ENCODE peak calls at places on chromosomes 6 and 20, in four cellular contexts. One of them, this sample, is unnamed.

GRCh38 chr20:11130554-11131166 is 456.9 kb upstream of the JAG1 start:
- DNase-seq in AG09309: no peak
- DNase-seq in choroid plexus epithelial cell: no peak
- DNase-seq in activated CD8-positive, alpha-beta T cell treated with anti-CD3 and anti-CD28 coated beads, Interleukin-2, amount 10 ng/mL, durations not matched to agents 7 days and 5 days: no peak
- DNase-seq in this sample: no peak

GRCh38 chr6:25590986-25591385 is 61.0 kb upstream of the SCGN start:
- DNase-seq in AG09309: no peak
- DNase-seq in choroid plexus epithelial cell: no peak
- DNase-seq in activated CD8-positive, alpha-beta T cell treated with anti-CD3 and anti-CD28 coated beads, Interleukin-2, amount 10 ng/mL, durations not matched to agents 7 days and 5 days: no peak
- DNase-seq in this sample: no peak

GRCh38 chr6:91509039-91509438 is 922.2 kb upstream of the MAP3K7 start:
- DNase-seq in AG09309: no peak
- DNase-seq in choroid plexus epithelial cell: no peak
- DNase-seq in activated CD8-positive, alpha-beta T cell treated with anti-CD3 and anti-CD28 coated beads, Interleukin-2, amount 10 ng/mL, durations not matched to agents 7 days and 5 days: no peak
- DNase-seq in this sample: no peak

GRCh38 chr20:4195499-4195898 is 180.1 kb upstream of the RNF24 start:
- DNase-seq in AG09309: no peak
- DNase-seq in choroid plexus epithelial cell: peak
- DNase-seq in activated CD8-positive, alpha-beta T cell treated with anti-CD3 and anti-CD28 coated beads, Interleukin-2, amount 10 ng/mL, durations not matched to agents 7 days and 5 days: no peak
- DNase-seq in this sample: no peak

GRCh38 chr6:87918461-87918941 is 129.1 kb upstream of the SPACA1 start:
- DNase-seq in AG09309: no peak
- DNase-seq in choroid plexus epithelial cell: no peak
- DNase-seq in activated CD8-positive, alpha-beta T cell treated with anti-CD3 and anti-CD28 coated beads, Interleukin-2, amount 10 ng/mL, durations not matched to agents 7 days and 5 days: no peak
- DNase-seq in this sample: no peak

GRCh38 chr20:44491635-44492395 is 16.1 kb downstream of the TTPAL start:
- DNase-seq in AG09309: no peak
- DNase-seq in choroid plexus epithelial cell: peak
- DNase-seq in activated CD8-positive, alpha-beta T cell treated with anti-CD3 and anti-CD28 coated beads, Interleukin-2, amount 10 ng/mL, durations not matched to agents 7 days and 5 days: no peak
- DNase-seq in this sample: peak

GRCh38 chr20:19495905-19496703 is 262.0 kb upstream of the RIN2 start:
- DNase-seq in AG09309: peak
- DNase-seq in choroid plexus epithelial cell: peak
- DNase-seq in activated CD8-positive, alpha-beta T cell treated with anti-CD3 and anti-CD28 coated beads, Interleukin-2, amount 10 ng/mL, durations not matched to agents 7 days and 5 days: no peak
- DNase-seq in this sample: peak

GRCh38 chr20:61385731-61386130 is 133.7 kb downstream of the CDH4 start:
- DNase-seq in AG09309: no peak
- DNase-seq in choroid plexus epithelial cell: no peak
- DNase-seq in activated CD8-positive, alpha-beta T cell treated with anti-CD3 and anti-CD28 coated beads, Interleukin-2, amount 10 ng/mL, durations not matched to agents 7 days and 5 days: no peak
- DNase-seq in this sample: no peak

GRCh38 chr6:74899416-74899815 is 306.4 kb downstream of the COL12A1 start:
- DNase-seq in AG09309: no peak
- DNase-seq in choroid plexus epithelial cell: peak
- DNase-seq in activated CD8-positive, alpha-beta T cell treated with anti-CD3 and anti-CD28 coated beads, Interleukin-2, amount 10 ng/mL, durations not matched to agents 7 days and 5 days: no peak
- DNase-seq in this sample: no peak

GRCh38 chr6:2971420-2972218 is at the start of gene SERPINB6:
- DNase-seq in AG09309: peak
- DNase-seq in choroid plexus epithelial cell: peak
- DNase-seq in activated CD8-positive, alpha-beta T cell treated with anti-CD3 and anti-CD28 coated beads, Interleukin-2, amount 10 ng/mL, durations not matched to agents 7 days and 5 days: peak
- DNase-seq in this sample: peak

GRCh38 chr6:152815230-152815922 is 64.8 kb downstream of the VIP start:
- DNase-seq in AG09309: no peak
- DNase-seq in choroid plexus epithelial cell: no peak
- DNase-seq in activated CD8-positive, alpha-beta T cell treated with anti-CD3 and anti-CD28 coated beads, Interleukin-2, amount 10 ng/mL, durations not matched to agents 7 days and 5 days: no peak
- DNase-seq in this sample: no peak

GRCh38 chr20:44861547-44862006 is 23.9 kb upstream of the YWHAB start:
- DNase-seq in AG09309: peak
- DNase-seq in choroid plexus epithelial cell: peak
- DNase-seq in activated CD8-positive, alpha-beta T cell treated with anti-CD3 and anti-CD28 coated beads, Interleukin-2, amount 10 ng/mL, durations not matched to agents 7 days and 5 days: no peak
- DNase-seq in this sample: peak

GRCh38 chr6:141152951-141153350 is 979.8 kb upstream of the GJE1 start:
- DNase-seq in AG09309: peak
- DNase-seq in choroid plexus epithelial cell: no peak
- DNase-seq in activated CD8-positive, alpha-beta T cell treated with anti-CD3 and anti-CD28 coated beads, Interleukin-2, amount 10 ng/mL, durations not matched to agents 7 days and 5 days: no peak
- DNase-seq in this sample: no peak

GRCh38 chr6:152642578-152643375 is 5.6 kb upstream of the SYNE1 start:
- DNase-seq in AG09309: peak
- DNase-seq in choroid plexus epithelial cell: peak
- DNase-seq in activated CD8-positive, alpha-beta T cell treated with anti-CD3 and anti-CD28 coated beads, Interleukin-2, amount 10 ng/mL, durations not matched to agents 7 days and 5 days: peak
- DNase-seq in this sample: peak

GRCh38 chr6:110688661-110689268 is 126.5 kb downstream of the CDK19 start:
- DNase-seq in AG09309: no peak
- DNase-seq in choroid plexus epithelial cell: no peak
- DNase-seq in activated CD8-positive, alpha-beta T cell treated with anti-CD3 and anti-CD28 coated beads, Interleukin-2, amount 10 ng/mL, durations not matched to agents 7 days and 5 days: no peak
- DNase-seq in this sample: no peak

GRCh38 chr6:36727491-36728021 is 29.9 kb downstream of the RAB44 start:
- DNase-seq in AG09309: no peak
- DNase-seq in choroid plexus epithelial cell: peak
- DNase-seq in activated CD8-positive, alpha-beta T cell treated with anti-CD3 and anti-CD28 coated beads, Interleukin-2, amount 10 ng/mL, durations not matched to agents 7 days and 5 days: peak
- DNase-seq in this sample: no peak

GRCh38 chr20:46324960-46325703 is 16.8 kb upstream of the CDH22 start:
- DNase-seq in AG09309: no peak
- DNase-seq in choroid plexus epithelial cell: peak
- DNase-seq in activated CD8-positive, alpha-beta T cell treated with anti-CD3 and anti-CD28 coated beads, Interleukin-2, amount 10 ng/mL, durations not matched to agents 7 days and 5 days: peak
- DNase-seq in this sample: no peak

GRCh38 chr6:134840086-134840485 is 109.8 kb downstream of the ALDH8A1 start:
- DNase-seq in AG09309: no peak
- DNase-seq in choroid plexus epithelial cell: no peak
- DNase-seq in activated CD8-positive, alpha-beta T cell treated with anti-CD3 and anti-CD28 coated beads, Interleukin-2, amount 10 ng/mL, durations not matched to agents 7 days and 5 days: no peak
- DNase-seq in this sample: no peak

GRCh38 chr6:45185403-45186251 is 142.5 kb upstream of the RUNX2 start:
- DNase-seq in AG09309: no peak
- DNase-seq in choroid plexus epithelial cell: peak
- DNase-seq in activated CD8-positive, alpha-beta T cell treated with anti-CD3 and anti-CD28 coated beads, Interleukin-2, amount 10 ng/mL, durations not matched to agents 7 days and 5 days: peak
- DNase-seq in this sample: no peak

GRCh38 chr20:36856196-36856595 is 19.7 kb upstream of the TLDC2 start:
- DNase-seq in AG09309: no peak
- DNase-seq in choroid plexus epithelial cell: no peak
- DNase-seq in activated CD8-positive, alpha-beta T cell treated with anti-CD3 and anti-CD28 coated beads, Interleukin-2, amount 10 ng/mL, durations not matched to agents 7 days and 5 days: no peak
- DNase-seq in this sample: no peak

GRCh38 chr6:125807293-125807692 is 16.5 kb downstream of the NCOA7 start:
- DNase-seq in AG09309: no peak
- DNase-seq in choroid plexus epithelial cell: no peak
- DNase-seq in activated CD8-positive, alpha-beta T cell treated with anti-CD3 and anti-CD28 coated beads, Interleukin-2, amount 10 ng/mL, durations not matched to agents 7 days and 5 days: no peak
- DNase-seq in this sample: no peak

GRCh38 chr6:52984247-52984646 is 10.8 kb downstream of the GSTA4 start:
- DNase-seq in AG09309: no peak
- DNase-seq in choroid plexus epithelial cell: peak
- DNase-seq in activated CD8-positive, alpha-beta T cell treated with anti-CD3 and anti-CD28 coated beads, Interleukin-2, amount 10 ng/mL, durations not matched to agents 7 days and 5 days: peak
- DNase-seq in this sample: no peak

GRCh38 chr6:152462716-152463115 is 174.4 kb downstream of the SYNE1 start:
- DNase-seq in AG09309: no peak
- DNase-seq in choroid plexus epithelial cell: no peak
- DNase-seq in activated CD8-positive, alpha-beta T cell treated with anti-CD3 and anti-CD28 coated beads, Interleukin-2, amount 10 ng/mL, durations not matched to agents 7 days and 5 days: no peak
- DNase-seq in this sample: no peak

GRCh38 chr6:52328721-52329120 is 33.2 kb upstream of the PAQR8 start:
- DNase-seq in AG09309: no peak
- DNase-seq in choroid plexus epithelial cell: no peak
- DNase-seq in activated CD8-positive, alpha-beta T cell treated with anti-CD3 and anti-CD28 coated beads, Interleukin-2, amount 10 ng/mL, durations not matched to agents 7 days and 5 days: no peak
- DNase-seq in this sample: no peak

GRCh38 chr6:151497935-151498726 is 4.3 kb downstream of the CCDC170 start:
- DNase-seq in AG09309: no peak
- DNase-seq in choroid plexus epithelial cell: peak
- DNase-seq in activated CD8-positive, alpha-beta T cell treated with anti-CD3 and anti-CD28 coated beads, Interleukin-2, amount 10 ng/mL, durations not matched to agents 7 days and 5 days: no peak
- DNase-seq in this sample: no peak

GRCh38 chr6:56860466-56860865 is 94.4 kb upstream of the BEND6 start:
- DNase-seq in AG09309: no peak
- DNase-seq in choroid plexus epithelial cell: peak
- DNase-seq in activated CD8-positive, alpha-beta T cell treated with anti-CD3 and anti-CD28 coated beads, Interleukin-2, amount 10 ng/mL, durations not matched to agents 7 days and 5 days: no peak
- DNase-seq in this sample: no peak

GRCh38 chr20:36070451-36070850 is 84.1 kb upstream of the EPB41L1 start:
- DNase-seq in AG09309: no peak
- DNase-seq in choroid plexus epithelial cell: peak
- DNase-seq in activated CD8-positive, alpha-beta T cell treated with anti-CD3 and anti-CD28 coated beads, Interleukin-2, amount 10 ng/mL, durations not matched to agents 7 days and 5 days: no peak
- DNase-seq in this sample: no peak

GRCh38 chr6:128993161-128993560 is 110.2 kb downstream of the LAMA2 start:
- DNase-seq in AG09309: no peak
- DNase-seq in choroid plexus epithelial cell: no peak
- DNase-seq in activated CD8-positive, alpha-beta T cell treated with anti-CD3 and anti-CD28 coated beads, Interleukin-2, amount 10 ng/mL, durations not matched to agents 7 days and 5 days: no peak
- DNase-seq in this sample: no peak

GRCh38 chr20:57230247-57230646 is 36.2 kb downstream of the BMP7 start:
- DNase-seq in AG09309: no peak
- DNase-seq in choroid plexus epithelial cell: no peak
- DNase-seq in activated CD8-positive, alpha-beta T cell treated with anti-CD3 and anti-CD28 coated beads, Interleukin-2, amount 10 ng/mL, durations not matched to agents 7 days and 5 days: no peak
- DNase-seq in this sample: no peak

GRCh38 chr6:37109714-37110454 is 60.1 kb upstream of the PIM1 start:
- DNase-seq in AG09309: no peak
- DNase-seq in choroid plexus epithelial cell: no peak
- DNase-seq in activated CD8-positive, alpha-beta T cell treated with anti-CD3 and anti-CD28 coated beads, Interleukin-2, amount 10 ng/mL, durations not matched to agents 7 days and 5 days: no peak
- DNase-seq in this sample: no peak

GRCh38 chr20:52142801-52143200 is 48.8 kb downstream of the ZFP64 start:
- DNase-seq in AG09309: no peak
- DNase-seq in choroid plexus epithelial cell: no peak
- DNase-seq in activated CD8-positive, alpha-beta T cell treated with anti-CD3 and anti-CD28 coated beads, Interleukin-2, amount 10 ng/mL, durations not matched to agents 7 days and 5 days: no peak
- DNase-seq in this sample: no peak

GRCh38 chr6:159966339-159966738 is 2.5 kb upstream of the IGF2R start:
- DNase-seq in AG09309: no peak
- DNase-seq in choroid plexus epithelial cell: no peak
- DNase-seq in activated CD8-positive, alpha-beta T cell treated with anti-CD3 and anti-CD28 coated beads, Interleukin-2, amount 10 ng/mL, durations not matched to agents 7 days and 5 days: no peak
- DNase-seq in this sample: no peak

GRCh38 chr20:4136967-4137334 is 121.6 kb upstream of the RNF24 start:
- DNase-seq in AG09309: no peak
- DNase-seq in choroid plexus epithelial cell: no peak
- DNase-seq in activated CD8-positive, alpha-beta T cell treated with anti-CD3 and anti-CD28 coated beads, Interleukin-2, amount 10 ng/mL, durations not matched to agents 7 days and 5 days: no peak
- DNase-seq in this sample: no peak

GRCh38 chr20:38875170-38875993 is 50.8 kb upstream of the FAM83D start:
- DNase-seq in AG09309: no peak
- DNase-seq in choroid plexus epithelial cell: no peak
- DNase-seq in activated CD8-positive, alpha-beta T cell treated with anti-CD3 and anti-CD28 coated beads, Interleukin-2, amount 10 ng/mL, durations not matched to agents 7 days and 5 days: peak
- DNase-seq in this sample: no peak

GRCh38 chr6:155115893-155116570 is 120.9 kb downstream of the TIAM2 start:
- DNase-seq in AG09309: no peak
- DNase-seq in choroid plexus epithelial cell: no peak
- DNase-seq in activated CD8-positive, alpha-beta T cell treated with anti-CD3 and anti-CD28 coated beads, Interleukin-2, amount 10 ng/mL, durations not matched to agents 7 days and 5 days: no peak
- DNase-seq in this sample: no peak

GRCh38 chr6:155387551-155387950 is 68.1 kb downstream of the NOX3 start:
- DNase-seq in AG09309: no peak
- DNase-seq in choroid plexus epithelial cell: no peak
- DNase-seq in activated CD8-positive, alpha-beta T cell treated with anti-CD3 and anti-CD28 coated beads, Interleukin-2, amount 10 ng/mL, durations not matched to agents 7 days and 5 days: no peak
- DNase-seq in this sample: no peak

GRCh38 chr6:82073484-82073883 is 174.1 kb downstream of the IBTK start:
- DNase-seq in AG09309: no peak
- DNase-seq in choroid plexus epithelial cell: no peak
- DNase-seq in activated CD8-positive, alpha-beta T cell treated with anti-CD3 and anti-CD28 coated beads, Interleukin-2, amount 10 ng/mL, durations not matched to agents 7 days and 5 days: no peak
- DNase-seq in this sample: no peak

GRCh38 chr6:119351005-119351394 is 1.4 kb upstream of the MAN1A1 start:
- DNase-seq in AG09309: peak
- DNase-seq in choroid plexus epithelial cell: peak
- DNase-seq in activated CD8-positive, alpha-beta T cell treated with anti-CD3 and anti-CD28 coated beads, Interleukin-2, amount 10 ng/mL, durations not matched to agents 7 days and 5 days: no peak
- DNase-seq in this sample: no peak